ENCODE peak calls at places on chromosomes 13 and 19, in six cellular contexts. One of them, this sample, is unnamed.
A peak's percentile ranks its signal among the peaks of the same experiment; 100 is the strongest.

GRCh38 chr19:42253245-42254082 is 1.5 kb downstream of the ERF start:
- DNase-seq in activated T-helper 2 cell treated with anti-CD3 and anti-CD28 coated beads, Interferon-gamma antibody, Interleukin-2, Interleukin-4, amounts not matched to agents 10 μg/mL and 5 μg/mL and 100 μg/mL, durations not matched to agents 14 hours and 24 hours and 36 hours: peak; percentile 59
- DNase-seq in endothelial cell: peak; percentile 79
- DNase-seq in IMR-90: peak; percentile 26
- DNase-seq in T follicular helper cell: peak; percentile 56
- DNase-seq in Peyer's patch: peak; percentile 77
- DNase-seq in this sample: peak; percentile 56

GRCh38 chr19:18119243-18120105 is 21.9 kb downstream of the MAST3 start:
- DNase-seq in IMR-90: no peak
- DNase-seq in Peyer's patch: no peak
- DNase-seq in T follicular helper cell: peak; percentile 43
- DNase-seq in endothelial cell: no peak
- DNase-seq in activated T-helper 2 cell treated with anti-CD3 and anti-CD28 coated beads, Interferon-gamma antibody, Interleukin-2, Interleukin-4, amounts not matched to agents 10 μg/mL and 5 μg/mL and 100 μg/mL, durations not matched to agents 14 hours and 24 hours and 36 hours: peak; percentile 61
- DNase-seq in this sample: no peak

GRCh38 chr13:75794663-75795062 is 158.5 kb downstream of the LMO7 start:
- DNase-seq in activated T-helper 2 cell treated with anti-CD3 and anti-CD28 coated beads, Interferon-gamma antibody, Interleukin-2, Interleukin-4, amounts not matched to agents 10 μg/mL and 5 μg/mL and 100 μg/mL, durations not matched to agents 14 hours and 24 hours and 36 hours: no peak
- DNase-seq in Peyer's patch: no peak
- DNase-seq in T follicular helper cell: no peak
- DNase-seq in IMR-90: no peak
- DNase-seq in endothelial cell: no peak
- DNase-seq in this sample: no peak

GRCh38 chr19:6528544-6529121 is 2.2 kb upstream of the TNFSF9 start:
- DNase-seq in Peyer's patch: peak; percentile 49
- DNase-seq in IMR-90: no peak
- DNase-seq in activated T-helper 2 cell treated with anti-CD3 and anti-CD28 coated beads, Interferon-gamma antibody, Interleukin-2, Interleukin-4, amounts not matched to agents 10 μg/mL and 5 μg/mL and 100 μg/mL, durations not matched to agents 14 hours and 24 hours and 36 hours: no peak
- DNase-seq in T follicular helper cell: no peak
- DNase-seq in endothelial cell: no peak
- DNase-seq in this sample: peak; percentile 52

GRCh38 chr19:16702123-16702522 is 17.5 kb upstream of the NWD1 start:
- DNase-seq in endothelial cell: no peak
- DNase-seq in activated T-helper 2 cell treated with anti-CD3 and anti-CD28 coated beads, Interferon-gamma antibody, Interleukin-2, Interleukin-4, amounts not matched to agents 10 μg/mL and 5 μg/mL and 100 μg/mL, durations not matched to agents 14 hours and 24 hours and 36 hours: no peak
- DNase-seq in T follicular helper cell: no peak
- DNase-seq in IMR-90: peak; percentile 66
- DNase-seq in Peyer's patch: no peak
- DNase-seq in this sample: peak; percentile 62

GRCh38 chr19:57559008-57559403 is 657 bp downstream of the ZNF550 start:
- DNase-seq in IMR-90: no peak
- DNase-seq in activated T-helper 2 cell treated with anti-CD3 and anti-CD28 coated beads, Interferon-gamma antibody, Interleukin-2, Interleukin-4, amounts not matched to agents 10 μg/mL and 5 μg/mL and 100 μg/mL, durations not matched to agents 14 hours and 24 hours and 36 hours: no peak
- DNase-seq in Peyer's patch: no peak
- DNase-seq in endothelial cell: peak; percentile 16
- DNase-seq in T follicular helper cell: no peak
- DNase-seq in this sample: peak; percentile 31

GRCh38 chr19:21023901-21024300 is 3.4 kb downstream of the ZNF430 start:
- DNase-seq in endothelial cell: no peak
- DNase-seq in Peyer's patch: no peak
- DNase-seq in T follicular helper cell: no peak
- DNase-seq in IMR-90: peak; percentile 65
- DNase-seq in activated T-helper 2 cell treated with anti-CD3 and anti-CD28 coated beads, Interferon-gamma antibody, Interleukin-2, Interleukin-4, amounts not matched to agents 10 μg/mL and 5 μg/mL and 100 μg/mL, durations not matched to agents 14 hours and 24 hours and 36 hours: no peak
- DNase-seq in this sample: peak; percentile 1

GRCh38 chr13:110455941-110456340 is 105.6 kb downstream of the RAB20 start:
- DNase-seq in endothelial cell: peak; percentile 59
- DNase-seq in IMR-90: peak; percentile 61
- DNase-seq in activated T-helper 2 cell treated with anti-CD3 and anti-CD28 coated beads, Interferon-gamma antibody, Interleukin-2, Interleukin-4, amounts not matched to agents 10 μg/mL and 5 μg/mL and 100 μg/mL, durations not matched to agents 14 hours and 24 hours and 36 hours: peak; percentile 50
- DNase-seq in Peyer's patch: peak; percentile 82
- DNase-seq in T follicular helper cell: peak; percentile 34
- DNase-seq in this sample: peak; percentile 82

GRCh38 chr13:60757481-60757880 is 360.5 kb downstream of the TDRD3 start:
- DNase-seq in endothelial cell: no peak
- DNase-seq in IMR-90: no peak
- DNase-seq in T follicular helper cell: no peak
- DNase-seq in activated T-helper 2 cell treated with anti-CD3 and anti-CD28 coated beads, Interferon-gamma antibody, Interleukin-2, Interleukin-4, amounts not matched to agents 10 μg/mL and 5 μg/mL and 100 μg/mL, durations not matched to agents 14 hours and 24 hours and 36 hours: no peak
- DNase-seq in Peyer's patch: no peak
- DNase-seq in this sample: no peak

GRCh38 chr13:95677564-95678386 is 836 bp downstream of the DNAJC3 start:
- DNase-seq in IMR-90: peak; percentile 23
- DNase-seq in T follicular helper cell: no peak
- DNase-seq in activated T-helper 2 cell treated with anti-CD3 and anti-CD28 coated beads, Interferon-gamma antibody, Interleukin-2, Interleukin-4, amounts not matched to agents 10 μg/mL and 5 μg/mL and 100 μg/mL, durations not matched to agents 14 hours and 24 hours and 36 hours: no peak
- DNase-seq in endothelial cell: no peak
- DNase-seq in Peyer's patch: no peak
- DNase-seq in this sample: peak; percentile 17

GRCh38 chr13:85812282-85812681 is 13.1 kb upstream of the SLITRK6 start:
- DNase-seq in endothelial cell: no peak
- DNase-seq in activated T-helper 2 cell treated with anti-CD3 and anti-CD28 coated beads, Interferon-gamma antibody, Interleukin-2, Interleukin-4, amounts not matched to agents 10 μg/mL and 5 μg/mL and 100 μg/mL, durations not matched to agents 14 hours and 24 hours and 36 hours: no peak
- DNase-seq in Peyer's patch: no peak
- DNase-seq in T follicular helper cell: no peak
- DNase-seq in IMR-90: no peak
- DNase-seq in this sample: no peak

GRCh38 chr13:21924958-21925357 is 254.1 kb downstream of the FGF9 start:
- DNase-seq in endothelial cell: no peak
- DNase-seq in IMR-90: no peak
- DNase-seq in T follicular helper cell: no peak
- DNase-seq in Peyer's patch: no peak
- DNase-seq in activated T-helper 2 cell treated with anti-CD3 and anti-CD28 coated beads, Interferon-gamma antibody, Interleukin-2, Interleukin-4, amounts not matched to agents 10 μg/mL and 5 μg/mL and 100 μg/mL, durations not matched to agents 14 hours and 24 hours and 36 hours: no peak
- DNase-seq in this sample: no peak

GRCh38 chr19:35436477-35437141 is 11.4 kb upstream of the FFAR2 start:
- DNase-seq in Peyer's patch: peak; percentile 58
- DNase-seq in IMR-90: no peak
- DNase-seq in activated T-helper 2 cell treated with anti-CD3 and anti-CD28 coated beads, Interferon-gamma antibody, Interleukin-2, Interleukin-4, amounts not matched to agents 10 μg/mL and 5 μg/mL and 100 μg/mL, durations not matched to agents 14 hours and 24 hours and 36 hours: no peak
- DNase-seq in endothelial cell: no peak
- DNase-seq in T follicular helper cell: no peak
- DNase-seq in this sample: peak; percentile 89

GRCh38 chr19:40341601-40342482 is 6.4 kb downstream of the C19orf47 start:
- DNase-seq in T follicular helper cell: no peak
- DNase-seq in Peyer's patch: no peak
- DNase-seq in endothelial cell: no peak
- DNase-seq in activated T-helper 2 cell treated with anti-CD3 and anti-CD28 coated beads, Interferon-gamma antibody, Interleukin-2, Interleukin-4, amounts not matched to agents 10 μg/mL and 5 μg/mL and 100 μg/mL, durations not matched to agents 14 hours and 24 hours and 36 hours: no peak
- DNase-seq in IMR-90: no peak
- DNase-seq in this sample: peak; percentile 32

GRCh38 chr19:12139885-12140544 is at the start of gene ZNF20:
- DNase-seq in T follicular helper cell: peak; percentile 79
- DNase-seq in activated T-helper 2 cell treated with anti-CD3 and anti-CD28 coated beads, Interferon-gamma antibody, Interleukin-2, Interleukin-4, amounts not matched to agents 10 μg/mL and 5 μg/mL and 100 μg/mL, durations not matched to agents 14 hours and 24 hours and 36 hours: peak; percentile 88
- DNase-seq in Peyer's patch: peak; percentile 98
- DNase-seq in endothelial cell: peak; percentile 95
- DNase-seq in IMR-90: peak; percentile 91
- DNase-seq in this sample: peak; percentile 94

GRCh38 chr13:40777957-40778235 is 6.9 kb upstream of the MRPS31 start:
- DNase-seq in activated T-helper 2 cell treated with anti-CD3 and anti-CD28 coated beads, Interferon-gamma antibody, Interleukin-2, Interleukin-4, amounts not matched to agents 10 μg/mL and 5 μg/mL and 100 μg/mL, durations not matched to agents 14 hours and 24 hours and 36 hours: no peak
- DNase-seq in T follicular helper cell: no peak
- DNase-seq in endothelial cell: no peak
- DNase-seq in Peyer's patch: no peak
- DNase-seq in IMR-90: no peak
- DNase-seq in this sample: no peak

GRCh38 chr19:35776102-35776788 is 881 bp downstream of the ARHGAP33 start:
- DNase-seq in activated T-helper 2 cell treated with anti-CD3 and anti-CD28 coated beads, Interferon-gamma antibody, Interleukin-2, Interleukin-4, amounts not matched to agents 10 μg/mL and 5 μg/mL and 100 μg/mL, durations not matched to agents 14 hours and 24 hours and 36 hours: no peak
- DNase-seq in T follicular helper cell: no peak
- DNase-seq in endothelial cell: no peak
- DNase-seq in Peyer's patch: peak; percentile 40
- DNase-seq in IMR-90: no peak
- DNase-seq in this sample: no peak

GRCh38 chr13:94248454-94249233 is 230.8 kb downstream of the DCT start:
- DNase-seq in T follicular helper cell: no peak
- DNase-seq in activated T-helper 2 cell treated with anti-CD3 and anti-CD28 coated beads, Interferon-gamma antibody, Interleukin-2, Interleukin-4, amounts not matched to agents 10 μg/mL and 5 μg/mL and 100 μg/mL, durations not matched to agents 14 hours and 24 hours and 36 hours: no peak
- DNase-seq in endothelial cell: no peak
- DNase-seq in IMR-90: peak; percentile 31
- DNase-seq in Peyer's patch: no peak
- DNase-seq in this sample: peak; percentile 17

GRCh38 chr19:5994407-5995165 is 16.6 kb upstream of the RANBP3 start:
- DNase-seq in IMR-90: no peak
- DNase-seq in T follicular helper cell: no peak
- DNase-seq in endothelial cell: no peak
- DNase-seq in Peyer's patch: no peak
- DNase-seq in activated T-helper 2 cell treated with anti-CD3 and anti-CD28 coated beads, Interferon-gamma antibody, Interleukin-2, Interleukin-4, amounts not matched to agents 10 μg/mL and 5 μg/mL and 100 μg/mL, durations not matched to agents 14 hours and 24 hours and 36 hours: no peak
- DNase-seq in this sample: no peak

GRCh38 chr13:35474551-35474950 is 1.9 kb downstream of the MAB21L1 start:
- DNase-seq in Peyer's patch: no peak
- DNase-seq in T follicular helper cell: no peak
- DNase-seq in endothelial cell: peak; percentile 4
- DNase-seq in activated T-helper 2 cell treated with anti-CD3 and anti-CD28 coated beads, Interferon-gamma antibody, Interleukin-2, Interleukin-4, amounts not matched to agents 10 μg/mL and 5 μg/mL and 100 μg/mL, durations not matched to agents 14 hours and 24 hours and 36 hours: no peak
- DNase-seq in IMR-90: no peak
- DNase-seq in this sample: no peak

GRCh38 chr13:33872005-33872351 is 54.0 kb downstream of the RFC3 start:
- DNase-seq in endothelial cell: no peak
- DNase-seq in activated T-helper 2 cell treated with anti-CD3 and anti-CD28 coated beads, Interferon-gamma antibody, Interleukin-2, Interleukin-4, amounts not matched to agents 10 μg/mL and 5 μg/mL and 100 μg/mL, durations not matched to agents 14 hours and 24 hours and 36 hours: no peak
- DNase-seq in T follicular helper cell: no peak
- DNase-seq in IMR-90: no peak
- DNase-seq in Peyer's patch: no peak
- DNase-seq in this sample: peak; percentile 48

GRCh38 chr19:34224996-34225658 is 29.2 kb upstream of the GARRE1 start:
- DNase-seq in Peyer's patch: no peak
- DNase-seq in endothelial cell: no peak
- DNase-seq in activated T-helper 2 cell treated with anti-CD3 and anti-CD28 coated beads, Interferon-gamma antibody, Interleukin-2, Interleukin-4, amounts not matched to agents 10 μg/mL and 5 μg/mL and 100 μg/mL, durations not matched to agents 14 hours and 24 hours and 36 hours: no peak
- DNase-seq in IMR-90: peak; percentile 70
- DNase-seq in T follicular helper cell: no peak
- DNase-seq in this sample: peak; percentile 22

GRCh38 chr19:7637374-7638256 is 705 bp downstream of the STXBP2 start:
- DNase-seq in IMR-90: no peak
- DNase-seq in endothelial cell: no peak
- DNase-seq in T follicular helper cell: no peak
- DNase-seq in activated T-helper 2 cell treated with anti-CD3 and anti-CD28 coated beads, Interferon-gamma antibody, Interleukin-2, Interleukin-4, amounts not matched to agents 10 μg/mL and 5 μg/mL and 100 μg/mL, durations not matched to agents 14 hours and 24 hours and 36 hours: no peak
- DNase-seq in Peyer's patch: peak; percentile 72
- DNase-seq in this sample: peak; percentile 33

GRCh38 chr19:45200614-45201013 is 22.0 kb downstream of the BLOC1S3 start:
- DNase-seq in IMR-90: peak; percentile 57
- DNase-seq in T follicular helper cell: no peak
- DNase-seq in endothelial cell: peak; percentile 64
- DNase-seq in activated T-helper 2 cell treated with anti-CD3 and anti-CD28 coated beads, Interferon-gamma antibody, Interleukin-2, Interleukin-4, amounts not matched to agents 10 μg/mL and 5 μg/mL and 100 μg/mL, durations not matched to agents 14 hours and 24 hours and 36 hours: no peak
- DNase-seq in Peyer's patch: no peak
- DNase-seq in this sample: peak; percentile 75

GRCh38 chr19:41921280-41922219 is 6.7 kb downstream of the ERFL start:
- DNase-seq in activated T-helper 2 cell treated with anti-CD3 and anti-CD28 coated beads, Interferon-gamma antibody, Interleukin-2, Interleukin-4, amounts not matched to agents 10 μg/mL and 5 μg/mL and 100 μg/mL, durations not matched to agents 14 hours and 24 hours and 36 hours: no peak
- DNase-seq in IMR-90: no peak
- DNase-seq in T follicular helper cell: no peak
- DNase-seq in endothelial cell: no peak
- DNase-seq in Peyer's patch: no peak
- DNase-seq in this sample: no peak

GRCh38 chr13:114099918-114100445 is 32.4 kb downstream of the RASA3 start:
- DNase-seq in IMR-90: peak; percentile 44
- DNase-seq in T follicular helper cell: no peak
- DNase-seq in endothelial cell: no peak
- DNase-seq in Peyer's patch: peak; percentile 42
- DNase-seq in activated T-helper 2 cell treated with anti-CD3 and anti-CD28 coated beads, Interferon-gamma antibody, Interleukin-2, Interleukin-4, amounts not matched to agents 10 μg/mL and 5 μg/mL and 100 μg/mL, durations not matched to agents 14 hours and 24 hours and 36 hours: no peak
- DNase-seq in this sample: peak; percentile 46

GRCh38 chr13:24287748-24288287 is 21.6 kb upstream of the C1QTNF9 start:
- DNase-seq in IMR-90: no peak
- DNase-seq in Peyer's patch: no peak
- DNase-seq in T follicular helper cell: no peak
- DNase-seq in activated T-helper 2 cell treated with anti-CD3 and anti-CD28 coated beads, Interferon-gamma antibody, Interleukin-2, Interleukin-4, amounts not matched to agents 10 μg/mL and 5 μg/mL and 100 μg/mL, durations not matched to agents 14 hours and 24 hours and 36 hours: no peak
- DNase-seq in endothelial cell: no peak
- DNase-seq in this sample: no peak

GRCh38 chr13:53141336-53141735 is 112.7 kb downstream of the OLFM4 start:
- DNase-seq in activated T-helper 2 cell treated with anti-CD3 and anti-CD28 coated beads, Interferon-gamma antibody, Interleukin-2, Interleukin-4, amounts not matched to agents 10 μg/mL and 5 μg/mL and 100 μg/mL, durations not matched to agents 14 hours and 24 hours and 36 hours: no peak
- DNase-seq in IMR-90: no peak
- DNase-seq in T follicular helper cell: no peak
- DNase-seq in Peyer's patch: no peak
- DNase-seq in endothelial cell: no peak
- DNase-seq in this sample: no peak

GRCh38 chr13:51764184-51765141 is 39.5 kb downstream of the DHRS12 start:
- DNase-seq in activated T-helper 2 cell treated with anti-CD3 and anti-CD28 coated beads, Interferon-gamma antibody, Interleukin-2, Interleukin-4, amounts not matched to agents 10 μg/mL and 5 μg/mL and 100 μg/mL, durations not matched to agents 14 hours and 24 hours and 36 hours: peak; percentile 47
- DNase-seq in endothelial cell: no peak
- DNase-seq in IMR-90: peak; percentile 97
- DNase-seq in T follicular helper cell: peak; percentile 21
- DNase-seq in Peyer's patch: peak; percentile 59
- DNase-seq in this sample: peak; percentile 73